ENCODE peak calls at places on chromosomes 3 and 15, in four cellular contexts. B is K562, C is H1, K is GM12878. X is an unnamed sample.

GRCh38 chr15:52563499-52564060 is 5.2 kb downstream of the ARPP19 start:
- DNase-seq in B (no peak), K (no peak), C (no peak), X (no peak)

GRCh38 chr15:69526086-69526485 is 73.5 kb downstream of the RPLP1 start:
- DNase-seq in K (no peak), C (no peak), B (no peak), X (no peak)

GRCh38 chr3:71423151-71423906 is 160.2 kb downstream of the FOXP1 start:
- DNase-seq in C (no peak), B (peak; percentile 39), K (no peak), X (no peak)

GRCh38 chr15:96115642-96116041 is 214.9 kb upstream of the NR2F2 start:
- DNase-seq in B (no peak), K (no peak), C (no peak), X (no peak)

GRCh38 chr3:42719002-42719401 is 16.4 kb upstream of the HHATL start:
- DNase-seq in K (no peak), C (peak; percentile 17), B (no peak), X (no peak)

GRCh38 chr3:197454014-197454413 is 101.8 kb downstream of the BDH1 start:
- DNase-seq in B (peak; percentile 24), K (no peak), C (no peak), X (peak; percentile 21)

GRCh38 chr3:95459706-95460105 is 1354.7 kb upstream of the EPHA6 start:
- DNase-seq in K (no peak), C (no peak), B (no peak), X (no peak)

GRCh38 chr15:31148622-31149505 is 47.3 kb upstream of the TRPM1 start:
- DNase-seq in C (no peak), K (no peak), B (no peak), X (no peak)

GRCh38 chr3:81726735-81727134 is 34.7 kb downstream of the GBE1 start:
- DNase-seq in B (no peak), K (no peak), C (no peak), X (no peak)

GRCh38 chr3:12870942-12871341 is 29.6 kb upstream of the RPL32 start:
- DNase-seq in C (no peak), K (no peak), B (no peak), X (no peak)

GRCh38 chr3:127037021-127037400 is 54.1 kb downstream of the PLXNA1 start:
- DNase-seq in K (no peak), C (no peak), B (no peak), X (no peak)

GRCh38 chr3:18725668-18726407 is 300.7 kb upstream of the SATB1 start:
- DNase-seq in C (no peak), K (no peak), B (no peak), X (no peak)

GRCh38 chr15:83206387-83206970 is 1.1 kb downstream of the HDGFL3 start:
- DNase-seq in C (no peak), K (no peak), B (no peak), X (no peak)

GRCh38 chr15:26866298-26867198 is at the start of gene GABRA5:
- DNase-seq in B (no peak), C (peak; percentile 83), K (no peak), X (no peak)

GRCh38 chr3:71356272-71356671 is 227.3 kb downstream of the FOXP1 start:
- DNase-seq in K (no peak), B (no peak), C (no peak), X (no peak)

GRCh38 chr15:57158589-57158988 is 217.7 kb upstream of the CGNL1 start:
- DNase-seq in B (no peak), C (no peak), K (no peak), X (no peak)

GRCh38 chr3:188270423-188270972 is 116.5 kb downstream of the LPP start:
- DNase-seq in B (no peak), C (no peak), K (no peak), X (no peak)

GRCh38 chr3:32276279-32276841 is 37.9 kb downstream of the CMTM8 start:
- DNase-seq in K (no peak), B (no peak), C (no peak), X (no peak)

GRCh38 chr15:69591905-69592508 is 139.4 kb downstream of the RPLP1 start:
- DNase-seq in C (no peak), K (no peak), B (no peak), X (no peak)

GRCh38 chr15:68173119-68173518 is 32.0 kb downstream of the CALML4 start:
- DNase-seq in B (no peak), K (no peak), C (no peak), X (no peak)

GRCh38 chr3:20256144-20256543 is 70.1 kb upstream of the SGO1 start:
- DNase-seq in B (no peak), C (no peak), K (peak; percentile 12), X (no peak)

GRCh38 chr3:46110701-46111493 is 83.6 kb upstream of the XCR1 start:
- DNase-seq in B (no peak), C (no peak), K (peak; percentile 97), X (peak; percentile 61)

GRCh38 chr3:183455064-183455463 is 26.6 kb upstream of the MCF2L2 start:
- DNase-seq in C (no peak), B (no peak), K (no peak), X (no peak)

GRCh38 chr15:85805392-85805791 is 10.7 kb upstream of the KLHL25 start:
- DNase-seq in C (no peak), B (no peak), K (no peak), X (no peak)

GRCh38 chr3:124688580-124689454 is 41.4 kb upstream of the UMPS start:
- DNase-seq in C (peak; percentile 87), B (peak; percentile 81), K (peak; percentile 30), X (peak; percentile 69)

GRCh38 chr3:150697646-150698045 is 6.1 kb downstream of the ERICH6 start:
- DNase-seq in K (no peak), B (no peak), C (no peak), X (no peak)

GRCh38 chr15:69537085-69537484 is 84.5 kb downstream of the RPLP1 start:
- DNase-seq in K (no peak), B (no peak), C (peak; percentile 48), X (no peak)

GRCh38 chr3:137866933-137867332 is 102.8 kb downstream of the SOX14 start:
- DNase-seq in B (no peak), K (no peak), C (no peak), X (no peak)
- TF ChIP-seq EGR1 in B (no peak), K (no peak), C (no peak), X (no peak)

DNA sequence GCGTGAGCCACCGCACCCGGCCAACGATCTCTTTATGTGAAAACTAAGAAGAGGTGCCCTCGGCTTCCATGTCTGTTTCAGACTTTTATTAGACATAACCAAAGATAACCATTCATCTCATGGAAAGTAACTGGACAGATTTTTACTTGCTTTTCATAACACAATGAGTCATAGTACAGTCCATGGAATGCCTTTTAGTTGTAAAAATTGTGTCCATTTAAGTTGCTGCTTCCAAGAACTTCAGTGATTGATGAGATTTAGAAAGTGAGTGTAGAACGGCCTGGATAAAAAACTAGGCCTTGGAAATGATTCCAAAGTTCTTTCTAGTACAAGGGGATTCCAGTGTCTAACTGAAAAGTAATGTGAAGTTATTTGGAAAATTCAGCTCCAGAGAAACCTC is 10.8 kb downstream of the EIF2AK4 start:
- DNase-seq in B (no peak), K (no peak), C (no peak), X (no peak)
- TF ChIP-seq SP1 in B (no peak), K (no peak), C (no peak), X (no peak)

DNA sequence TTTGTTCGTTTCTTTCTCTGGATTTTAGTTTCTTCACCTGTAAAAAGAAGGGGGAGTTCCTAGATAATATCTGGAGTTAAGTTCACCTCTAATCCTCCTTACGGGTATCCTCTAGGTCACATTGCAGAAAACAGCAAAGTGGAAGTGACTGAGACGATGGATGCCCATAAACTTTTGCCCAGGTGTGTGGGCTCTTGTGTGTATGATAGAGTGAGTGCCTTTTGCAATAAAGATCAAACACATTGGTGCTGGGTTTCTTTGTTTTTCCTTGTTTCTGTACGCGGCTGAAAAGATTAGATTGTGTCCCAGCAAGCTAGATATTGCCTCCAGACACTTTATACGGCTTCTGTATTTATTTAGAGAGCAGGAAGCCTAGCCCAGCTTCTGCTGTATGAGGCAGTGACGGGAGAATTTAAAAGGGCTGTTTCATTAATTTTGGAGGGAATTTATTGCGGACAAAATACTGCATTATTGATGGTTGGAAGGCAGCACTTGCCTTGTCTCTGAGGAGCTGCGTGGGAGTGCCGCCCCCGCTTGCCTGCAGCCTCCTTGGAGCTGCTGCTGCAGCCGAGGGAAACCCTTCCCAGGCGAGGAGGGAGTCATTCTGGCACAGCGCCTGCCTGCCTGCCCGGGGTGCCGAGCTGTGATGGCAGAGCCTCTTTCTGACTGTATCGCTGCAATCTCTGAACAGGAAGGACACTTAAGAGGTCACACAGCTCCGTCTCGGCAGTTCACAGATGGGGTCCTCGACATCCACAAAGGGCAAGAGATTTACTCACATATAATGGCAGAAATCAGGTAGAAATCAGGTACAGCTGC is 38.6 kb downstream of the PYDC2 start:
- DNase-seq in B (peak; percentile 12), K (no peak), C (peak; percentile 52), X (no peak)
- TF ChIP-seq EGR1 in B (peak; percentile 95), K (no peak), C (peak; percentile 10), X (no peak)

GRCh38 chr3:30347679-30348216 is 258.7 kb upstream of the TGFBR2 start:
- DNase-seq in K (no peak), B (no peak), C (no peak), X (no peak)
- TF ChIP-seq SP1 in K (no peak), B (no peak), C (no peak), X (no peak)

DNA sequence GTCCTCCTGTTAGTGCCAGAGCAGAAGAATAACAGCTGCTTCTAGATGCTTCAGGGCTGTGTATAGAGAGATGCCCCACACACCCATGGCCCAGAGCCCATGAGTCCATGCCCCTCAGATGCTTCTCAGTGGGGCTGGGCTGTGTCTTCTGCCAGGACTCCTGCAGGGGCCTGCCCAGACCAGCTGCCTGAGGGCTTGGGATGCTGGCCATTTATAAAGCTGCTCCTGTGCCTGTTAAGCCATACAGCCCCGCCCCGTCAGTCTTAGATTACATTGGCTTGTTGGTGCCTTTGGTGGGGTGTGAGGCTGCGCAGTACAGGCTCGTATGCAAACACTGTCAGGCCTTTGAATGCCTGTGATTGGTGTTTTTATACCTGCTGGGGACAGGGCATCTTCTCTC is 318.0 kb upstream of the CTDSPL start:
- DNase-seq in K (no peak), B (no peak), C (no peak), X (no peak)
- TF ChIP-seq EGR1 in K (no peak), B (no peak), C (no peak), X (no peak)

DNA sequence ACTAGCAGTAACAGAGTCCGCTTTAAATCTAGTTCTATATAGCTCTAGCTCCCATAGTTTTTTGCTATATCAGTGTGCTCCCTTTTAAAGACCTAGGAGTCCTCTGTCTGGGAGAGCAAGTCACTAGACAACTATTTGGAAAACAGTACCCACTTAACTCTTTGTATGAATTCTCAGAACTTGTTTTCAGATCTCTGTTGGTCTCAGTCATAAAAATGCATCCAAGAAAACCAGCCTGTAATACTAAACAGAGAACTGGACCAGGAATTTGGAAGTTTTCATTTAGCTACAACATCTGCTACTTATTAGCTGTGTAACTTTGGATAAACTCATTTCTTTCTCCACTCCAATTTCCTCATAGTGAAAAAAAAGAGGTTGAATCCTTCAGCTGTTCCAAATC is 56.9 kb upstream of the C3orf49 start:
- DNase-seq in C (no peak), B (no peak), K (no peak), X (no peak)
- TF ChIP-seq SP1 in C (no peak), B (no peak), K (no peak), X (no peak)

X was measured in HCT116.